ENCODE peak calls at places on chromosomes 13 and 19, in five cellular contexts. W is pancreas, M is breast epithelium, A is endodermal cell, L is upper lobe of right lung. C is an unnamed sample. For H3K36me3, the result is how much of the 10 kb centered on the place peaks cover.

GRCh38 chr13:101649490-101650126 is 197.1 kb downstream of the ITGBL1 start:
- DNase-seq in W (no peak), M (no peak), A (no peak), L (no peak), C (no peak)

GRCh38 chr13:66965146-66965545 is 265.0 kb downstream of the PCDH9 start:
- DNase-seq in W (no peak), M (no peak), A (no peak), L (no peak), C (no peak)

GRCh38 chr13:25570185-25570584 is 198.4 kb downstream of the ATP8A2 start:
- DNase-seq in W (no peak), M (no peak), A (no peak), L (no peak), C (no peak)

GRCh38 chr13:99322297-99323103 is 15.3 kb upstream of the GPR183 start:
- DNase-seq in W (no peak), M (no peak), A (no peak), L (no peak), C (no peak)

GRCh38 chr13:105139380-105140285 is 1395.8 kb downstream of the EFNB2 start:
- DNase-seq in W (peak), M (no peak), A (peak), L (peak), C (no peak)

GRCh38 chr13:111630411-111630810 is 310.0 kb downstream of the TEX29 start:
- DNase-seq in W (no peak), M (no peak), A (peak), L (no peak), C (no peak)

GRCh38 chr19:53994811-53995210 is 3.4 kb downstream of the CACNG6 start:
- DNase-seq in W (no peak), M (no peak), A (no peak), L (no peak), C (no peak)

GRCh38 chr13:92317066-92317465 is 909.5 kb upstream of the GPC6 start:
- DNase-seq in W (no peak), M (no peak), A (no peak), L (no peak), C (no peak)

GRCh38 chr19:13031917-13032623 is 36.8 kb downstream of the NFIX start:
- DNase-seq in W (no peak), M (no peak), A (no peak), L (no peak), C (no peak)

GRCh38 chr19:21568816-21569496 is 63.6 kb downstream of the ZNF429 start:
- DNase-seq in W (peak), M (peak), A (no peak), L (peak), C (peak)

GRCh38 chr13:24605923-24606372 is 74.3 kb upstream of the ATP12A start:
- DNase-seq in W (no peak), M (no peak), A (peak), L (no peak), C (no peak)

GRCh38 chr13:88979465-88980180 is 1308.5 kb downstream of the SLITRK5 start:
- DNase-seq in W (no peak), M (no peak), A (no peak), L (no peak), C (no peak)

GRCh38 chr13:33745370-33746324 is 72.3 kb upstream of the RFC3 start:
- DNase-seq in W (no peak), M (no peak), A (no peak), L (no peak), C (no peak)

GRCh38 chr13:98890186-98890585 is 87.7 kb downstream of the DOCK9 start:
- DNase-seq in W (no peak), M (no peak), A (no peak), L (no peak), C (no peak)

GRCh38 chr13:112750570-112750969 is 60.7 kb downstream of the ATP11A start:
- DNase-seq in W (no peak), M (no peak), A (no peak), L (no peak), C (no peak)

GRCh38 chr19:35345671-35346111 is 2.0 kb upstream of the FFAR1 start:
- DNase-seq in W (peak), M (peak), A (peak), L (peak), C (no peak)

GRCh38 chr19:50334741-50335421 is 5.7 kb upstream of the KCNC3 start:
- DNase-seq in W (peak), M (no peak), A (peak), L (no peak), C (no peak)

GRCh38 chr19:13526552-13526951 is 20.3 kb upstream of the CACNA1A start:
- DNase-seq in W (no peak), M (no peak), A (peak), L (no peak), C (no peak)

GRCh38 chr13:49954674-49955455 is 18.7 kb upstream of the SPRYD7 start:
- DNase-seq in W (no peak), M (no peak), A (no peak), L (no peak), C (no peak)

GRCh38 chr13:44142911-44143665 is 230.5 kb upstream of the SERP2 start:
- DNase-seq in W (no peak), M (no peak), A (no peak), L (no peak), C (no peak)

GRCh38 chr13:91346848-91347211 is 657 bp upstream of the MIR17HG start:
- DNase-seq in W (no peak), M (no peak), A (no peak), L (no peak), C (no peak)

GRCh38 chr19:5345895-5346386 is 5.3 kb upstream of the PTPRS start:
- DNase-seq in W (no peak), M (no peak), A (peak), L (no peak), C (no peak)

GRCh38 chr13:75919660-75920199 is 283.6 kb downstream of the LMO7 start:
- DNase-seq in W (no peak), M (no peak), A (no peak), L (no peak), C (no peak)

GRCh38 chr13:24097064-24097463 is 63.5 kb upstream of the SPATA13 start:
- DNase-seq in W (no peak), M (no peak), A (no peak), L (no peak), C (no peak)

GRCh38 chr19:33394723-33395560 is 21.4 kb downstream of the CEBPG start:
- DNase-seq in W (no peak), M (peak), A (no peak), L (no peak), C (no peak)

GRCh38 chr13:114081761-114082681 is 50.4 kb downstream of the RASA3 start:
- DNase-seq in W (peak), M (peak), A (peak), L (peak), C (no peak)

GRCh38 chr13:41345165-41345920 is 34.3 kb downstream of the NAA16 start:
- DNase-seq in W (no peak), M (no peak), A (no peak), L (no peak), C (no peak)

GRCh38 chr19:14088634-14089411 is 1.7 kb downstream of the SAMD1 start:
- DNase-seq in W (no peak), M (no peak), A (no peak), L (no peak), C (no peak)

GRCh38 chr19:44706506-44707236 is 7.7 kb downstream of the CEACAM16 start:
- DNase-seq in W (no peak), M (no peak), A (no peak), L (no peak), C (no peak)

GRCh38 chr19:44704982-44705381 is 6.0 kb downstream of the CEACAM16 start:
- DNase-seq in W (no peak), M (no peak), A (no peak), L (no peak), C (no peak)

GRCh38 chr19:44703336-44704078 is 4.6 kb downstream of the CEACAM16 start:
- DNase-seq in W (no peak), M (no peak), A (no peak), L (no peak), C (no peak)

GRCh38 chr19:44707794-44708193 is 8.8 kb downstream of the CEACAM16 start:
- DNase-seq in W (no peak), M (no peak), A (no peak), L (no peak), C (no peak)

GRCh38 chr19:44705502-44706010 is 6.6 kb downstream of the CEACAM16 start:
- DNase-seq in W (no peak), M (no peak), A (no peak), L (no peak), C (no peak)
- TF ChIP-seq CTCF in W (no peak), M (no peak), A (no peak), L (no peak), C (no peak)

GRCh38 chr19:15268928-15269253 is 36.6 kb upstream of the EPHX3 start:
- DNase-seq in W (no peak), M (no peak), A (no peak), L (no peak), C (no peak)
- H3K36me3 ChIP-seq in W (under half), M (under half), A (half or more), L (half or more), C (under half)

GRCh38 chr19:17333611-17334413 is 843 bp downstream of the ANO8 start:
- DNase-seq in W (peak), M (no peak), A (peak), L (no peak), C (no peak)

GRCh38 chr19:17332677-17333581 is 1.7 kb downstream of the ANO8 start:
- DNase-seq in W (no peak), M (no peak), A (peak), L (no peak), C (no peak)

GRCh38 chr19:17336872-17337674 is at the start of gene GTPBP3:
- DNase-seq in W (peak), M (peak), A (peak), L (peak), C (peak)

GRCh38 chr19:17335575-17335974 is 920 bp upstream of the ANO8 start:
- DNase-seq in W (no peak), M (no peak), A (peak), L (no peak), C (no peak)

GRCh38 chr19:17334414-17335409 is at the start of gene ANO8:
- DNase-seq in W (peak), M (peak), A (peak), L (peak), C (peak)
- H3K27ac ChIP-seq in W (peak), M (peak), A (peak), L (peak), C (peak)

GRCh38 chr19:39845621-39846175 is 481 bp downstream of the FBL start:
- DNase-seq in W (no peak), M (no peak), A (no peak), L (peak), C (no peak)
- TF ChIP-seq CTCF in W (no peak), M (no peak), A (no peak), L (no peak), C (no peak)

GRCh38 chr19:10682397-10683063 is 18.7 kb upstream of the QTRT1 start:
- DNase-seq in W (no peak), M (no peak), A (no peak), L (no peak), C (no peak)
- H3K36me3 ChIP-seq in W (under half), M (half or more), A (half or more), L (half or more), C (half or more)

GRCh38 chr19:19250196-19250801 is 22.8 kb downstream of the TM6SF2 start:
- DNase-seq in W (no peak), M (no peak), A (no peak), L (no peak), C (no peak)
- H3K27ac ChIP-seq in W (no peak), M (no peak), A (no peak), L (no peak), C (no peak)